ENCODE peak calls at places on chromosomes 13 and 19, in six cellular contexts. X, Q, V, L, G and R are unnamed samples.

GRCh38 chr19:2150794-2151338 is 500 bp downstream of the AP3D1 start:
- DNase-seq in L (peak), G (no peak), Q (peak), V (no peak), X (no peak), R (no peak)

GRCh38 chr19:9456018-9456689 is 20.8 kb upstream of the ZNF266 start:
- DNase-seq in Q (no peak), V (no peak), L (no peak), G (no peak), X (no peak), R (no peak)

GRCh38 chr13:50318887-50319286 is 303.6 kb downstream of the KCNRG start:
- DNase-seq in X (no peak), Q (no peak), G (no peak), V (no peak), L (no peak), R (no peak)

GRCh38 chr13:112248406-112248760 is 127.8 kb upstream of the SPACA7 start:
- DNase-seq in Q (peak), X (no peak), V (no peak), L (no peak), G (no peak), R (no peak)

GRCh38 chr19:43820098-43820860 is 6.8 kb upstream of the ZNF283 start:
- DNase-seq in V (no peak), L (no peak), Q (no peak), G (peak), X (peak), R (peak)

GRCh38 chr19:8391274-8392016 is 1.3 kb downstream of the RAB11B start:
- DNase-seq in G (no peak), X (no peak), Q (no peak), L (no peak), V (no peak), R (peak)

GRCh38 chr19:54429545-54430227 is 14.4 kb downstream of the TTYH1 start:
- DNase-seq in Q (peak), L (no peak), G (no peak), X (no peak), V (no peak), R (no peak)

GRCh38 chr19:10981496-10981895 is 20.7 kb downstream of the SMARCA4 start:
- DNase-seq in L (peak), X (peak), Q (no peak), G (no peak), V (no peak), R (no peak)

GRCh38 chr13:20901668-20902437 is 693 bp downstream of the XPO4 start:
- DNase-seq in G (peak), Q (no peak), V (no peak), X (peak), L (peak), R (peak)

GRCh38 chr19:35090160-35090794 is 25.3 kb upstream of the FXYD3 start:
- DNase-seq in G (peak), Q (peak), X (peak), L (peak), V (peak), R (peak)

GRCh38 chr13:80074811-80075210 is 266.1 kb downstream of the SPRY2 start:
- DNase-seq in V (no peak), X (no peak), L (no peak), G (no peak), Q (no peak), R (no peak)

GRCh38 chr13:43244482-43244881 is 221.1 kb downstream of the DNAJC15 start:
- DNase-seq in X (no peak), V (no peak), L (no peak), Q (no peak), G (no peak), R (no peak)
- H4K91ac ChIP-seq in X (peak), V (no peak), L (peak), Q (no peak), G (no peak), R (no peak)

GRCh38 chr19:56253737-56254136 is 18.8 kb upstream of the EDDM13 start:
- DNase-seq in X (peak), G (peak), L (peak), V (no peak), Q (no peak), R (no peak)
- H4K91ac ChIP-seq in X (no peak), G (no peak), L (no peak), V (no peak), Q (no peak), R (no peak)

GRCh38 chr13:24986826-24987225 is 109.1 kb upstream of the PABPC3 start:
- DNase-seq in V (no peak), X (no peak), L (no peak), Q (no peak), G (no peak), R (no peak)

GRCh38 chr13:24982333-24982999 is 113.5 kb upstream of the PABPC3 start:
- DNase-seq in G (no peak), Q (no peak), V (no peak), L (no peak), X (no peak), R (no peak)

GRCh38 chr13:24983094-24983493 is 112.8 kb upstream of the PABPC3 start:
- DNase-seq in V (no peak), X (no peak), Q (no peak), G (no peak), L (no peak), R (no peak)

GRCh38 chr13:24984134-24984533 is 111.8 kb upstream of the PABPC3 start:
- DNase-seq in X (no peak), L (no peak), G (no peak), Q (no peak), V (no peak), R (no peak)

DNA sequence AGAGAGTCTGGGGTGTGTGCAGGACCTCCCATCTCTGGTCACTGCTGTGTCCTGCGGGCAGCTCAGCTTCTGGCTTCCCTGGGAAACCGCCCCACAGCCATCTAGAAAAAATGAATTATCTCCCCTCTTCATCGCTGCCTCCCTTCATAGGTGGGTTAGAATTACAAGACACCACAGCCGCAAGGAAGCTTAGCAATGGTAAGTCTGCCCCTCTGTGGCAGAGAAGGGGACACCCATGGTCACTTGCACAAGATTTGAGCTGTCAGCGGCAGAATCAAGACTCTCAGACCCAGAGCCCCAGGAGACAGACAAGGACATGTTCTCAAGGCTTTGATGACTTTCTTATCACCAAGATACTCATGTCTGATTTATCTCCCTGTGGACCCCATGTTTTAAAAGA is 110.8 kb upstream of the PABPC3 start:
- DNase-seq in X (no peak), G (no peak), Q (no peak), V (no peak), L (no peak), R (peak)
- H4K91ac ChIP-seq in X (no peak), G (no peak), Q (no peak), V (no peak), L (no peak), R (no peak)

GRCh38 chr13:35501721-35502235 is 25.3 kb upstream of the MAB21L1 start:
- DNase-seq in V (no peak), G (no peak), X (no peak), Q (no peak), L (no peak), R (no peak)

GRCh38 chr13:35502456-35502855 is 26.0 kb upstream of the MAB21L1 start:
- DNase-seq in Q (no peak), G (no peak), L (no peak), V (no peak), X (no peak), R (no peak)

GRCh38 chr13:35496761-35497386 is 20.4 kb upstream of the MAB21L1 start:
- DNase-seq in G (no peak), V (no peak), X (no peak), Q (no peak), L (no peak), R (no peak)

GRCh38 chr13:35500071-35500595 is 23.6 kb upstream of the MAB21L1 start:
- DNase-seq in V (peak), X (no peak), G (no peak), L (no peak), Q (no peak), R (no peak)

GRCh38 chr13:35499131-35500051 is 22.9 kb upstream of the MAB21L1 start:
- DNase-seq in Q (no peak), V (no peak), G (no peak), X (no peak), L (no peak), R (no peak)
- H4K91ac ChIP-seq in Q (no peak), V (no peak), G (no peak), X (no peak), L (no peak), R (no peak)

DNA sequence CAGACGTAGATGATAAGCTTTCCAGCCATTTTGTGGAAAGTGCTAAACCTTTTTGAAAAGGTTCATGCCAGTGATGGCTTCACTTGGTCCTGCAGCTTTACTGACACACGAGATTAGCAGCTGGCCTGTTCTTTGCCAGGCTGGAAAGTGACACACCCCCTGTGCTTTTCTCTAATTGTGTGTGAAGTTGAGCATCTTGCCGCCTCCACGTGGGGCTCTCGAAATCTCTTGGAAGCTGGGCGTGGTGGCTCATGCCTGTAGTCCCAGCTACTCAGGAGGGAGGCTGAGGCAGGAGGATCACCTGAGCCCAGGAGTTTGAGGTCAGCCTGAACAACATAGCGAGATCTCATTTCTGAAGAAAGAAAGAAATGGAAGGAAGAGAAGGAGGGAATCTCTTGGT is 25.3 kb upstream of the EHD2 start:
- DNase-seq in V (no peak), X (no peak), G (no peak), Q (no peak), L (no peak), R (no peak)
- H4K91ac ChIP-seq in V (no peak), X (no peak), G (no peak), Q (no peak), L (no peak), R (no peak)

DNA sequence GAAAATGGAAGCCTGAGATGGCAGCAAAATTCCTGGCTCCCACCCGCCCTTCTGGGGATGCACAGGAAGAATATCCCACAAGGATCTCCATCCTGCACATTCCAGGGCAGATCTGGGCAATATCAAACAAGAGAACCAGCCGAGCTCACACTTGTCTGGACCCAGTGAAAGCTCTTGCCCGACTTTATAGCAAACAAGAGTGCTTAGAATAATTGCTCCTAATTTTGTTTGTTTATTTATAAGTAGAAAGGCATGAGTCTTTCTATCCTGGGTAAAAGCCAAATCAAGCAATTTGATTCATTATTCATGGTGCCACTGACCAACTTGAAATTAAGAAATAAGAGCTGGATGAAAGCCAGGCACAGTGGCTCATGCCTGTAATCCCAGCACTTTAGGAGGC is 110.4 kb upstream of the ABCC4 start:
- DNase-seq in X (no peak), L (peak), G (no peak), V (no peak), Q (no peak), R (no peak)
- H4K91ac ChIP-seq in X (no peak), L (no peak), G (no peak), V (no peak), Q (no peak), R (no peak)